ENCODE peak calls at places on chromosomes 4 and X, in nine cellular contexts. Z, K, G, E, P, O, N, D and J are unnamed samples.

GRCh38 chrX:133923113-133923512 is 62.3 kb downstream of the GPC3 start:
- DNase-seq in E (no peak), P (no peak), G (no peak), D (no peak), K (no peak), O (no peak), N (no peak), Z (peak; percentile 35), J (no peak)

GRCh38 chr4:12889054-12889453 is 595.1 kb downstream of the RAB28 start:
- DNase-seq in O (no peak), D (no peak), K (peak; percentile 27), P (peak; percentile 11), N (no peak), G (no peak), Z (peak; percentile 11), E (no peak), J (no peak)

GRCh38 chr4:113411496-113411938 is 350.0 kb downstream of the CAMK2D start:
- DNase-seq in Z (peak; percentile 90), N (no peak), D (peak; percentile 8), K (peak; percentile 23), O (peak; percentile 77), E (no peak), G (peak; percentile 97), P (peak; percentile 95), J (peak; percentile 17)

GRCh38 chr4:53705151-53705764 is 114.0 kb upstream of the LNX1 start:
- DNase-seq in G (no peak), D (no peak), E (no peak), O (no peak), P (no peak), Z (no peak), K (no peak), N (no peak), J (no peak)

GRCh38 chr4:40462326-40462725 is 127.2 kb downstream of the CHRNA9 start:
- DNase-seq in G (no peak), O (no peak), K (no peak), D (no peak), E (no peak), Z (no peak), N (no peak), P (no peak), J (no peak)

GRCh38 chrX:38260231-38260630 is 39.6 kb upstream of the SRPX start:
- DNase-seq in K (no peak), O (no peak), Z (no peak), N (peak; percentile 18), E (peak; percentile 73), G (peak; percentile 11), D (peak; percentile 49), P (no peak), J (peak; percentile 6)

GRCh38 chr4:37922323-37922722 is 31.4 kb downstream of the TBC1D1 start:
- DNase-seq in P (peak; percentile 59), E (no peak), D (no peak), K (no peak), G (peak; percentile 41), N (no peak), O (no peak), Z (peak; percentile 83), J (peak; percentile 30)

GRCh38 chrX:150547511-150548115 is 20.8 kb upstream of the MTM1 start:
- DNase-seq in Z (peak; percentile 73), N (no peak), P (peak; percentile 57), G (no peak), O (peak; percentile 83), K (peak; percentile 78), E (peak; percentile 90), D (peak; percentile 65), J (peak; percentile 67)

GRCh38 chr4:123102897-123103489 is 180.6 kb upstream of the NUDT6 start:
- DNase-seq in E (peak; percentile 80), N (no peak), Z (peak; percentile 79), K (no peak), O (no peak), P (peak; percentile 52), G (peak; percentile 69), D (no peak), J (no peak)

GRCh38 chr4:4712800-4713528 is 146.5 kb upstream of the MSX1 start:
- DNase-seq in K (no peak), E (no peak), O (no peak), G (no peak), Z (no peak), P (no peak), N (no peak), D (no peak), J (no peak)

GRCh38 chrX:4668802-4669536 is 955.5 kb upstream of the PRKX start:
- DNase-seq in Z (no peak), K (no peak), P (no peak), E (no peak), D (no peak), G (no peak), N (no peak), O (no peak), J (no peak)

GRCh38 chr4:13544556-13545393 is 467 bp upstream of the NKX3-2 start:
- DNase-seq in P (peak; percentile 48), K (peak; percentile 59), N (peak; percentile 91), Z (peak; percentile 72), G (peak; percentile 64), E (peak; percentile 100), O (peak; percentile 81), D (peak; percentile 82), J (peak; percentile 67)

GRCh38 chr4:182929296-182929695 is 12.1 kb upstream of the DCTD start:
- DNase-seq in D (no peak), Z (peak; percentile 81), E (peak; percentile 88), P (peak; percentile 96), O (no peak), N (no peak), K (no peak), G (peak; percentile 97), J (no peak)

GRCh38 chr4:182928061-182928460 is 10.9 kb upstream of the DCTD start:
- DNase-seq in O (no peak), G (no peak), D (no peak), P (no peak), K (no peak), E (no peak), N (no peak), Z (no peak), J (no peak)

GRCh38 chr4:182931691-182932297 is 14.6 kb upstream of the DCTD start:
- DNase-seq in K (no peak), N (no peak), O (no peak), D (no peak), P (peak; percentile 80), E (no peak), Z (no peak), G (peak; percentile 83), J (no peak)

GRCh38 chr4:182937268-182938208 is 20.4 kb upstream of the DCTD start:
- DNase-seq in Z (no peak), G (peak; percentile 55), K (no peak), D (no peak), E (no peak), O (no peak), P (no peak), N (no peak), J (no peak)

DNA sequence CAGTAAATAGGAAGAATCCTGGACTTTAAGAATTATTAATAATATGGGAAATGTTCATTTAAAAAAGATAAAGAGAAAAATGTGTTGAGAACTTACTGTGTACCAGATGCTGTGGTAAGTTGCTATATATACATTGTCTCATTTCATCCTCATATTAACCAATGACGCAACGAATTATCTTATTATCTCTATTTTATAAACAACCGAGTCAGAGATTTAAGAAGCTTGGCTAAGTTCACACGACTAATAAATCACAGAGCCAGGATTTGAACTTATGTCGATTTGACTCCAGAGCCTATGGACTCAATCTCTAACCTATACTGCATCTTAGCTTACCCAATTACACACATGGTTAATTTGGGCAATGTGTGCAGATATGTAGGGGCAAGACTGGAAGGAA is 15.5 kb upstream of the DCTD start:
- DNase-seq in P (no peak), D (no peak), N (no peak), G (peak; percentile 65), Z (no peak), O (no peak), E (no peak), K (no peak), J (no peak)
- H3K4me1 ChIP-seq in P (peaks cover 4% of the 10 kb centered on the region), D (no peaks in the 10 kb centered on the region), N (no peaks in the 10 kb centered on the region), G (peaks cover 9% of the 10 kb centered on the region), Z (no peaks in the 10 kb centered on the region), O (no peaks in the 10 kb centered on the region), E (peaks cover 22% of the 10 kb centered on the region), K (no peaks in the 10 kb centered on the region), J (no peaks in the 10 kb centered on the region)

GRCh38 chr4:109589119-109589518 is 29.1 kb downstream of the MCUB start:
- DNase-seq in G (peak; percentile 6), K (no peak), E (no peak), D (no peak), O (no peak), P (no peak), N (no peak), Z (no peak), J (no peak)
- H3K4me1 ChIP-seq in G (peaks cover 1% of the 10 kb centered on the region), K (no peaks in the 10 kb centered on the region), E (no peaks in the 10 kb centered on the region), D (no peaks in the 10 kb centered on the region), O (no peaks in the 10 kb centered on the region), P (no peaks in the 10 kb centered on the region), N (peaks cover 1% of the 10 kb centered on the region), Z (peaks cover 13% of the 10 kb centered on the region), J (no peaks in the 10 kb centered on the region)

GRCh38 chr4:143380651-143381050 is 44.0 kb downstream of the GAB1 start:
- DNase-seq in G (peak; percentile 74), O (no peak), Z (no peak), E (no peak), P (no peak), D (no peak), N (no peak), K (no peak), J (no peak)

GRCh38 chr4:143374771-143375170 is 38.1 kb downstream of the GAB1 start:
- DNase-seq in D (no peak), P (peak; percentile 16), G (no peak), Z (no peak), K (no peak), N (no peak), E (no peak), O (no peak), J (no peak)

GRCh38 chr4:143381171-143382118 is 44.8 kb downstream of the GAB1 start:
- DNase-seq in P (peak; percentile 93), O (peak; percentile 98), K (peak; percentile 92), D (peak; percentile 85), Z (peak; percentile 87), G (peak; percentile 93), N (no peak), E (no peak), J (peak; percentile 89)

GRCh38 chr4:143375326-143376073 is 38.8 kb downstream of the GAB1 start:
- DNase-seq in Z (no peak), K (peak; percentile 47), O (peak; percentile 69), P (peak; percentile 20), N (no peak), D (peak; percentile 49), E (no peak), G (no peak), J (peak; percentile 34)

GRCh38 chr4:143377635-143378099 is 41.0 kb downstream of the GAB1 start:
- DNase-seq in O (no peak), N (no peak), Z (no peak), K (no peak), D (no peak), P (no peak), E (no peak), G (no peak), J (no peak)
- H3K4me1 ChIP-seq in O (peaks cover 54% of the 10 kb centered on the region), N (peaks cover 6% of the 10 kb centered on the region), Z (peaks cover 63% of the 10 kb centered on the region), K (peaks cover 7% of the 10 kb centered on the region), D (peaks cover 26% of the 10 kb centered on the region), P (peaks cover 2% of the 10 kb centered on the region), E (peaks cover 30% of the 10 kb centered on the region), G (peaks cover 15% of the 10 kb centered on the region), J (peaks cover 51% of the 10 kb centered on the region)

DNA sequence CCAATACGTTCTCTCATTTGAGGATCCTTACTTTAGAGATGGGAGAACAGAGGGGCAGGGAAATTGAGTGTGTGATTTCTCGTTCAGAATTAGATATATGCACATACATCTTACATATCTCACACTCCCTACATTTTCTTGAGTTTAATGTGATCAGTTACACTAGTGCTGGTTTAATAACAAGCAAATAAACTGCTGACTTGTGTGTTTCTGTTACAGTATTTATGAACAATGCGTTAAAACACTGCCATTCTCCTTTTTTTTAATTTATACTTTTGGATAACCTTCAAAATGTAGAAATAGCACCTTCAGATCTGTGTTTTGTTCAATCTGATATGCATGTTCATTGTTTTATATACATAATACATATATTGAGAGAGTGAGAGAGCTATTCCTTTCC is 130.1 kb downstream of the KLHL8 start:
- DNase-seq in N (no peak), G (no peak), K (no peak), D (no peak), O (no peak), P (no peak), E (no peak), Z (no peak), J (no peak)
- H3K4me1 ChIP-seq in N (no peaks in the 10 kb centered on the region), G (peaks cover 10% of the 10 kb centered on the region), K (no peaks in the 10 kb centered on the region), D (peaks cover 8% of the 10 kb centered on the region), O (no peaks in the 10 kb centered on the region), P (peaks cover 4% of the 10 kb centered on the region), E (peaks cover 20% of the 10 kb centered on the region), Z (no peaks in the 10 kb centered on the region), J (peaks cover 22% of the 10 kb centered on the region)